ENCODE peak calls at places on chromosomes 5 and 9, in four cellular contexts. Y is HCT116, F is H1, J is GM12878. T is an unnamed sample.
A peak's percentile ranks its signal among the peaks of the same experiment; 100 is the strongest.

GRCh38 chr5:84393969-84394368 is 9.3 kb upstream of the EDIL3 start:
- DNase-seq in Y (peak; percentile 29), F (no peak), J (no peak), T (no peak)

GRCh38 chr9:73573235-73573634 is 421.6 kb downstream of the ANXA1 start:
- DNase-seq in Y (no peak), F (no peak), J (no peak), T (no peak)

GRCh38 chr9:133657120-133657661 is 21.0 kb downstream of the DBH start:
- DNase-seq in Y (no peak), F (no peak), J (no peak), T (no peak)

GRCh38 chr5:78291687-78292086 is 2.8 kb downstream of the AP3B1 start:
- DNase-seq in Y (no peak), F (no peak), J (no peak), T (no peak)

GRCh38 chr9:79940919-79941318 is 369.2 kb downstream of the TLE4 start:
- DNase-seq in Y (no peak), F (no peak), J (no peak), T (no peak)

GRCh38 chr9:121478816-121479676 is 20.6 kb downstream of the GGTA1 start:
- DNase-seq in Y (no peak), F (peak; percentile 56), J (no peak), T (no peak)

GRCh38 chr9:96376926-96377874 is 6.3 kb downstream of the SLC35D2 start:
- DNase-seq in Y (no peak), F (no peak), J (no peak), T (no peak)

GRCh38 chr5:181181650-181182565 is 23.1 kb downstream of the TRIM7 start:
- DNase-seq in Y (peak; percentile 76), F (peak; percentile 76), J (no peak), T (peak; percentile 76)

GRCh38 chr9:37422289-37423104 is at the start of gene GRHPR:
- DNase-seq in Y (peak; percentile 52), F (peak; percentile 87), J (no peak), T (peak; percentile 97)

GRCh38 chr5:152990771-152991170 is 499.7 kb upstream of the GRIA1 start:
- DNase-seq in Y (no peak), F (no peak), J (no peak), T (no peak)

GRCh38 chr9:121059998-121060636 is 10.0 kb upstream of the C5 start:
- DNase-seq in Y (peak; percentile 64), F (no peak), J (no peak), T (peak; percentile 24)

GRCh38 chr9:35657327-35658143 is at the start of gene RMRP:
- DNase-seq in Y (peak; percentile 99), F (peak; percentile 96), J (peak; percentile 96), T (peak; percentile 82)

GRCh38 chr9:35660966-35661413 is 2.9 kb downstream of the CCDC107 start:
- DNase-seq in Y (peak; percentile 33), F (no peak), J (no peak), T (peak; percentile 41)

GRCh38 chr9:35658144-35658893 is at the start of gene CCDC107:
- DNase-seq in Y (no peak), F (peak; percentile 90), J (no peak), T (peak; percentile 97)

GRCh38 chr9:35658894-35659220 is 765 bp downstream of the CCDC107 start:
- DNase-seq in Y (peak; percentile 24), F (no peak), J (no peak), T (no peak)

GRCh38 chr9:35659340-35659739 is 1.2 kb downstream of the CCDC107 start:
- DNase-seq in Y (no peak), F (no peak), J (no peak), T (no peak)
- TF ChIP-seq EGR1 in Y (no peak), F (no peak), J (no peak), T (no peak)

DNA sequence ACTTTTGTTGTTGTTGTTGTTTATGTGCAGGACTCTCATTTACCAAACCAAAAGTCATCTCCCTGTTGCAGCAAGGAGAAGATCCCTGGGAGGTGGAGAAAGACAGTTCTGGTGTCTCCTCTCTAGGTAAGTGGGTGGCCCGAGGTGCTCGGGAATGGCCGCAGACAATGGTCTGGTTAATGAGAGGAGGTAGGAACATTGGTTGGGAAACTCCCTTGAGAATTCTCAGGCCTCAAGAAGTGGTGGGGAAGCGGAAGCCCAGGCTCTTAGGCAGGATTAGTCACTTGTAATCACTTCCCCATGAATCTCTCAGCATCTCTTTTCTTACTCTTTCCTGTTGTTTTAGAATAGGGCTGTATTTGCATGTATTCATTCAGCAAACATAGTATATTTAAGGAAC is 7.2 kb downstream of the ZNF354B start:
- DNase-seq in Y (no peak), F (no peak), J (no peak), T (no peak)
- H3K9me3 ChIP-seq in Y (no peaks in the 10 kb centered on the region), F (no peaks in the 10 kb centered on the region), J (peaks cover 2% of the 10 kb centered on the region), T (peaks cover 2% of the 10 kb centered on the region)

GRCh38 chr5:139863361-139863760 is 67.8 kb downstream of the PSD2 start:
- DNase-seq in Y (no peak), F (no peak), J (no peak), T (no peak)

GRCh38 chr5:139863855-139864558 is 68.4 kb downstream of the PSD2 start:
- DNase-seq in Y (no peak), F (peak; percentile 89), J (no peak), T (peak; percentile 75)

GRCh38 chr5:139862803-139863202 is 67.2 kb downstream of the PSD2 start:
- DNase-seq in Y (no peak), F (no peak), J (no peak), T (no peak)

GRCh38 chr5:139867109-139867508 is 71.5 kb downstream of the PSD2 start:
- DNase-seq in Y (no peak), F (no peak), J (no peak), T (no peak)

GRCh38 chr5:139864716-139865483 is 69.3 kb downstream of the PSD2 start:
- DNase-seq in Y (no peak), F (no peak), J (no peak), T (no peak)
- TF ChIP-seq EGR1 in Y (no peak), F (no peak), J (no peak), T (no peak)

GRCh38 chr9:12667892-12668291 is 25.3 kb upstream of the TYRP1 start:
- DNase-seq in Y (no peak), F (no peak), J (no peak), T (no peak)
- H3K9me3 ChIP-seq in Y (no peaks in the 10 kb centered on the region), F (no peaks in the 10 kb centered on the region), J (no peaks in the 10 kb centered on the region), T (no peaks in the 10 kb centered on the region)

GRCh38 chr5:93120771-93121170 is 460.2 kb downstream of the NR2F1-AS1 start:
- DNase-seq in Y (no peak), F (no peak), J (no peak), T (no peak)
- TF ChIP-seq EGR1 in Y (no peak), F (no peak), J (no peak), T (no peak)

DNA sequence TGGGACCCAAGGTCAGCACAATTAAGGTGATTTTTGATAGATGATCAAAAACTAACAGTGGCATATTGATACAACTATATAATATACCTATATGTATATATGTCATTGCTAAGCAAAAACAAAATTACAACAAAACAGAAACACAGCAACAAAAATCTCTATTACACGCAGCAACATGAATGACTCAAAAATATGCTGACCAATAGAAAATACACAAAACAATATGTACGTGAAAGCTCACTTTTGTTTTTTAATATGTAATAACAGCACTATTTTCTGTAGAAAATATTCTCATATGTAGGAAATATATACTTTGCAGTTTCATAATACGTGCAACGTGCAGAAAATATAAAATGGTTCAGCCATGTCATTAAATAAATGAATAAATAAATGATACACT is 1985.7 kb upstream of the CDH9 start:
- DNase-seq in Y (no peak), F (no peak), J (no peak), T (no peak)
- H3K9me3 ChIP-seq in Y (peaks cover 18% of the 10 kb centered on the region), F (no peaks in the 10 kb centered on the region), J (no peaks in the 10 kb centered on the region), T (no peaks in the 10 kb centered on the region)

T was measured in K562.